ENCODE peak calls at places on chromosomes 12 and 14, in four cellular contexts. A is CD8-positive, alpha-beta T cell; W is ovary; B is Peyer's patch. U is an unnamed sample.

GRCh38 chr12:111068281-111068680 is 147.9 kb upstream of the MYL2 start:
- DNase-seq in B (no peak), W (no peak), A (no peak), U (no peak)

GRCh38 chr12:55039761-55040160 is 20.0 kb downstream of the NEUROD4 start:
- DNase-seq in B (no peak), W (no peak), A (no peak), U (no peak)

GRCh38 chr12:62632521-62632920 is 165.9 kb downstream of the MON2 start:
- DNase-seq in B (peak; percentile 54), W (peak; percentile 69), A (no peak), U (no peak)

GRCh38 chr12:85260904-85261303 is 19.1 kb upstream of the ALX1 start:
- DNase-seq in A (no peak), W (no peak), B (no peak), U (no peak)

GRCh38 chr12:14774074-14774943 is 29.0 kb downstream of the WBP11 start:
- DNase-seq in A (peak; percentile 81), B (peak; percentile 95), W (peak; percentile 96), U (peak; percentile 92)

GRCh38 chr14:92461891-92462290 is 51.7 kb upstream of the RIN3 start:
- DNase-seq in A (no peak), B (no peak), W (no peak), U (no peak)

GRCh38 chr14:75720828-75721227 is 59.8 kb downstream of the TTLL5 start:
- DNase-seq in W (peak; percentile 79), A (no peak), B (no peak), U (no peak)

GRCh38 chr12:48351022-48351708 is 446 bp upstream of the ZNF641 start:
- DNase-seq in W (peak; percentile 89), B (no peak), A (no peak), U (peak; percentile 18)

GRCh38 chr12:27843714-27844245 is 63.7 kb upstream of the MANSC4 start:
- DNase-seq in W (no peak), B (no peak), A (no peak), U (no peak)

GRCh38 chr12:104823985-104824441 is 134.1 kb downstream of the SLC41A2 start:
- DNase-seq in B (no peak), A (no peak), W (no peak), U (no peak)

GRCh38 chr14:54366726-54367707 is 29.8 kb upstream of the CDKN3 start:
- DNase-seq in W (no peak), B (no peak), A (no peak), U (no peak)

GRCh38 chr12:112000806-112001205 is 12.2 kb downstream of the TMEM116 start:
- DNase-seq in W (no peak), A (no peak), B (no peak), U (no peak)

GRCh38 chr14:76662580-76662979 is 98.7 kb upstream of the VASH1 start:
- DNase-seq in W (no peak), B (no peak), A (no peak), U (no peak)

DNA sequence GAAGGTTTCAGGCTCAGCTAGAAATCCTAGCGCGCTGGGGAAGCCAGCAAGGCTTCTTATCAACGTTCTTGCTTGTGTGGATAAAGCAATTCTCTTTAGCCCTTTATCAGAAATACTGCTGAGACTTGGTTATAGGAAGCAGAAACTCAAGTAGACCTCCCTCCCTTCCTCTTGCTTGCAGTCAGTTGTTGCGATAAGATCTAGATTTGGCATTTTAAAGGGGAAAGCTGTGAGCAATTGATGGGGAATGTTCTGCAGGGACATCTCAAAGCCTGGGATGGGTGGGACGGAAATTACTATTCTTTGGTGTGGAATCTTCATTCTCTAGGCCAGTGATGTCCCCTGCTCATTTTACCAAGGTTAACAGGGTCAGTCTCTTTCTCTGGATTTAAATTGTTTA is 76.4 kb upstream of the ANO4 start:
- DNase-seq in A (no peak), B (no peak), W (no peak), U (no peak)
- H3K27ac ChIP-seq in A (no peak overlapping the region), B (no peak overlapping the region), W (no peak overlapping the region), U (no peak overlapping the region)

GRCh38 chr12:52226446-52226845 is 6.6 kb upstream of the KRT7 start:
- DNase-seq in B (no peak), W (no peak), A (no peak), U (no peak)
- H3K36me3 ChIP-seq in B (no peaks in the 10 kb centered on the region), W (no peaks in the 10 kb centered on the region), A (no peaks in the 10 kb centered on the region), U (no peaks in the 10 kb centered on the region)

GRCh38 chr14:103932791-103933490 is 4.7 kb downstream of the TDRD9 start:
- DNase-seq in A (no peak), W (no peak), B (no peak), U (no peak)

GRCh38 chr14:103927566-103927965 is 690 bp upstream of the TDRD9 start:
- DNase-seq in W (no peak), A (no peak), B (no peak), U (no peak)

GRCh38 chr14:103931422-103931821 is 3.2 kb downstream of the TDRD9 start:
- DNase-seq in B (no peak), W (no peak), A (no peak), U (no peak)

GRCh38 chr14:103928011-103928890 is at the start of gene TDRD9:
- DNase-seq in A (no peak), B (no peak), W (no peak), U (no peak)

GRCh38 chr14:103930051-103930604 is 1.9 kb downstream of the TDRD9 start:
- DNase-seq in B (no peak), W (no peak), A (no peak), U (no peak)
- H3K4me1 ChIP-seq in B (no peaks in the 10 kb centered on the region), W (no peaks in the 10 kb centered on the region), A (no peaks in the 10 kb centered on the region), U (no peaks in the 10 kb centered on the region)

GRCh38 chr12:12926571-12927071 is 25.3 kb downstream of the GPRC5D start:
- DNase-seq in B (no peak), W (no peak), A (no peak), U (no peak)
- H3K27ac ChIP-seq in B (no peak overlapping the region), W (no peak overlapping the region), A (no peak overlapping the region), U (no peak overlapping the region)

DNA sequence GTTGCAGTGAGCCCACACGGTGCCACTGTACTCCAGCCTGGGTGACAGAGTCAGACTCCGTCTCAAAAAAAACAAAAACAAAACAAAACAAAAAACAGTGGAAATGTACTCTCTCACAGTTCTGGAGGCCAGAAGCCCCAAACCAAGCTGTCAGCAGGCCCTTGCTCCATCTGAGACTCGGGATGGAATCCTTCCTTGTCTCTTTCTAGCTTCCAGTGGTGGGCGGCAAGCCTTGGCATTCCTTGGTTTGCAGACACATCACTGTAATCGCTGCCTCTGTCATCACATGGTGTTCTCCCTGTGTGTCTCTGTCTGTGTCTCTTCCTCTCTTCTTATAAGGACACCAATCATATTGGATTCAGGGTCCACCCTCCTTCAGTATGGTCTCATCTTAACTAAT is 6.4 kb downstream of the TNS2 start:
- DNase-seq in B (no peak), W (no peak), A (no peak), U (no peak)
- H3K36me3 ChIP-seq in B (no peaks in the 10 kb centered on the region), W (no peaks in the 10 kb centered on the region), A (no peaks in the 10 kb centered on the region), U (no peaks in the 10 kb centered on the region)

DNA sequence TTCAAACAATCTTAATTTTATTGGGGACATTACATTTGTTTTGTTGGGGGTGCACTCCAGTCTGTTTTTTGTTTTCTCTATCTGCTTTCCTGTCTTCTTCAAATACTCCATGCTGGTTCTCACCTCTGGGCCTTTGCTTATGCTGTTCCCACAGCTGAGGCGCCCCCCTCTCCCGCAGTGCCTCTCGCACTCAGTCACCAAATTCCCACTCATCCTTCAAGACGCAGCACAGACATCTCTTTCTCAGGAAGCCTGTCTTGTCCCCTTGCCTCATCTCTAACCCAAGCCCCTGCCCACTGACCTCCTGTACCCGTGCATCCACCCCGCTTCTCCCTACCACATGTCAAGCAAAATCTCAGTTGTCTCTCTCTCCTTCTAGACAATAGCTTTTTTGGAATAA is 43.7 kb upstream of the PRMT8 start:
- DNase-seq in W (no peak), B (no peak), A (no peak), U (no peak)
- H3K4me1 ChIP-seq in W (no peaks in the 10 kb centered on the region), B (no peaks in the 10 kb centered on the region), A (no peaks in the 10 kb centered on the region), U (no peaks in the 10 kb centered on the region)

DNA sequence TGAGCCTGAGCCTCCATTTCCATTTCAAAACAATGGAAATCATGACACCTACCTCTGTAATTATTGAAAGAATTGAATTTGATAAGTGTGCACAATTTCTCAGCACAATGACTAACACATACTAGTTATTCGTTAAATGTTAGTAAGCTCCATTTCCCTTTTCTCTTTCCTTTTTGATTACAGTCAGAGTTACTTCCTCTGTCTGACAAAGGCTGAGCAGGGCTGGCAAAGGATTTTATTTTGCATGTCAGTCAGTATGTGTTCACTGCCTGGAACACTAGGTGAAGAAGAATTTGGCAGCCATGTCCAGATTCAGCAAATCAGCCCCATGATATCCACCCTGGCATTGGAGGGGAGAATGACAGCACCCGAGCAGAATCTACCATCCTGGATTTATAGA is 12.2 kb upstream of the RHOJ start:
- DNase-seq in A (no peak), B (no peak), W (no peak), U (no peak)
- H3K27ac ChIP-seq in A (no peak overlapping the region), B (no peak overlapping the region), W (no peak overlapping the region), U (no peak overlapping the region)